ENCODE peak calls at places on chromosomes 7 and 10, in five cellular contexts. Q is body of pancreas, V is esophagus squamous epithelium, X is cardiac muscle cell, H is sigmoid colon. O is an unnamed sample.

GRCh38 chr7:81293806-81294205 is 375.0 kb upstream of the SEMA3C start:
- DNase-seq in X (no peak), H (no peak), V (no peak), Q (no peak), O (no peak)

GRCh38 chr7:149306854-149307253 is 44.9 kb downstream of the ZNF783 start:
- DNase-seq in Q (no peak), V (no peak), X (no peak), H (no peak), O (no peak)

GRCh38 chr7:120979765-120980499 is 8.6 kb upstream of the CPED1 start:
- DNase-seq in H (no peak), V (no peak), Q (no peak), X (no peak), O (no peak)

GRCh38 chr10:66394287-66395063 is 531.4 kb upstream of the LRRTM3 start:
- DNase-seq in Q (no peak), V (no peak), X (no peak), H (no peak), O (no peak)

GRCh38 chr10:36141786-36142560 is 499.9 kb upstream of the FZD8 start:
- DNase-seq in H (no peak), Q (no peak), X (no peak), V (no peak), O (no peak)

GRCh38 chr10:77776487-77776886 is 138.9 kb upstream of the KCNMA1 start:
- DNase-seq in H (no peak), Q (no peak), V (no peak), X (no peak), O (no peak)

GRCh38 chr10:17056781-17057191 is 72.8 kb downstream of the CUBN start:
- DNase-seq in H (no peak), V (no peak), Q (no peak), X (no peak), O (no peak)

GRCh38 chr7:41630741-41631140 is 72.1 kb downstream of the INHBA start:
- DNase-seq in Q (no peak), V (no peak), X (no peak), H (no peak), O (no peak)

GRCh38 chr7:24963218-24963617 is 16.8 kb downstream of the OSBPL3 start:
- DNase-seq in H (peak), V (no peak), Q (no peak), X (no peak), O (no peak)

GRCh38 chr7:41873781-41874180 is 170.9 kb upstream of the INHBA start:
- DNase-seq in Q (no peak), X (no peak), V (no peak), H (no peak), O (no peak)

GRCh38 chr7:15684834-15685233 is 1.6 kb downstream of the MEOX2 start:
- DNase-seq in Q (no peak), V (no peak), X (peak), H (no peak), O (no peak)

GRCh38 chr10:73359492-73359891 is 828 bp upstream of the CFAP70 start:
- DNase-seq in Q (no peak), H (no peak), V (no peak), X (no peak), O (no peak)

GRCh38 chr7:129778770-129779601 is 167.5 kb downstream of the NRF1 start:
- DNase-seq in Q (peak), X (no peak), H (no peak), V (no peak), O (no peak)

GRCh38 chr7:139949629-139950028 is 113.1 kb downstream of the PARP12 start:
- DNase-seq in Q (no peak), X (no peak), V (no peak), H (no peak), O (no peak)

GRCh38 chr10:72044417-72045041 is 43.8 kb downstream of the SPOCK2 start:
- DNase-seq in V (no peak), H (peak), X (no peak), Q (peak), O (no peak)

DNA sequence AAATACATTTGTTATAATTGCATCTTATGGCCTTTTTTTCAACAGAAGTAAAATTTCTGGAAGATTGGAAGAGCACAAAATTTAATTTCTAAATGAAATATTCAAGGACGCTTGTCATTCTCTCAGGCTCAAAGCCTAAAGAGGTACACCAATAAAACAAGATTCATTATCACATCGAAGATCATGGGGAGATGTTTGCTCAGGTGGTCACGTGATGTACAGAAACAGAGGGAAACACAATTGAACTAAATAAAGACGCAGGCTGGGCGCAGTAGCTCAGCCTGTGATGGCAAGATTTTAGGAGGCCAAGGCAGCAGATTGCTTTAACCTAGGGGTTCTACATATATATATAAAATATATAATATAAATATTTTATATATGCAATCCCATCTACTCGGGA is 37.3 kb upstream of the TMEM254 start:
- DNase-seq in V (no peak), X (no peak), Q (no peak), H (no peak), O (no peak)
- H3K27ac ChIP-seq in V (no peak), X (no peak), Q (no peak), H (no peak), O (no peak)

GRCh38 chr7:71828361-71828760 is 583.8 kb downstream of the CALN1 start:
- DNase-seq in H (no peak), X (no peak), V (no peak), Q (no peak), O (no peak)
- TF ChIP-seq CTCF in H (no peak), X (no peak), V (no peak), Q (no peak), O (no peak)

GRCh38 chr10:3659518-3659917 is 125.5 kb downstream of the KLF6 start:
- DNase-seq in Q (no peak), V (no peak), H (no peak), X (no peak), O (no peak)
- H3K27ac ChIP-seq in Q (no peak), V (no peak), H (no peak), X (no peak), O (no peak)

GRCh38 chr10:117461766-117462423 is 80.7 kb upstream of the EMX2 start:
- DNase-seq in X (no peak), V (no peak), H (peak), Q (no peak), O (no peak)

GRCh38 chr10:117462816-117463544 is 79.6 kb upstream of the EMX2 start:
- DNase-seq in V (no peak), H (no peak), Q (no peak), X (no peak), O (no peak)

GRCh38 chr10:117460846-117461765 is 81.4 kb upstream of the EMX2 start:
- DNase-seq in H (peak), X (no peak), Q (no peak), V (no peak), O (no peak)

GRCh38 chr10:117463545-117463920 is 79.0 kb upstream of the EMX2 start:
- DNase-seq in V (no peak), Q (no peak), X (no peak), H (no peak), O (no peak)

DNA sequence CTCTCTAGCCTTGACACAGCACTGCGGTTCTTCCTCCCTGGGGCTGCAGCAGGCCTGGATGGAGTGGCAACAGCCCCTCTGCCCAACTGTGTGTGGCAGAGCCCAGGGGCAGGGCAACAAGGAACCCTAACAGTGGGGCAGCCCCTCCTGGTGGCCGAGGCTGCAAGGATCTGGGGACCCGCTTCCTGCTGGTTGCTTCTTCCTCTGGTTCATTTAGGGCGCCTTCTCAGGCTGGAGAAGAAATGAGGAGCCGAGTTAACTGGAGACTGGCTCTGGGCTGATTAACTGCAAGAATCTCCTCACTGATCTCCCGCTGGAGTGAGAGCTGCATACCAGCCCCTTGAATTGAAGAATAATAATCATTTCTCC is 80.1 kb upstream of the EMX2 start:
- DNase-seq in H (no peak), V (no peak), X (peak), Q (no peak), O (no peak)
- TF ChIP-seq CTCF in H (no peak), V (no peak), X (peak), Q (no peak), O (no peak)

DNA sequence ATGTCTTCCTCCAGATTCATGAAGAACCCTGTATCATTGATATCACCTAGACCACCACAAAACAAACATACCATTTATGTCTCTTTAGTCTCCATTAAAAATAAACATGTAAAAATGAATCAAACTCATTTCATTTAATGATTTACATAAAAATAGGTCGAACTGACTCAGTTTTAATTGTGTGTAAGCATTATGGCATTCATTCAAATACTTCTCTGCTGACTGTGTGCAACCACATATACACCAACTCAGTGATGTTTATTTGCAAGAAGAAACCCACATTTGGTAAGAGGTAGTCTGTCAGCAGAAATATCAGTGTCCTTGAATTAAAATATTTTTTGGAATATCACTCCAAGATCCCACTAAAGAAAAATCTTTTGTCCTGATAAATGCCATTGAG is 30.5 kb downstream of the ABCB1 start:
- DNase-seq in H (no peak), X (no peak), V (no peak), Q (no peak), O (no peak)
- H3K27ac ChIP-seq in H (no peak), X (no peak), V (no peak), Q (no peak), O (no peak)

DNA sequence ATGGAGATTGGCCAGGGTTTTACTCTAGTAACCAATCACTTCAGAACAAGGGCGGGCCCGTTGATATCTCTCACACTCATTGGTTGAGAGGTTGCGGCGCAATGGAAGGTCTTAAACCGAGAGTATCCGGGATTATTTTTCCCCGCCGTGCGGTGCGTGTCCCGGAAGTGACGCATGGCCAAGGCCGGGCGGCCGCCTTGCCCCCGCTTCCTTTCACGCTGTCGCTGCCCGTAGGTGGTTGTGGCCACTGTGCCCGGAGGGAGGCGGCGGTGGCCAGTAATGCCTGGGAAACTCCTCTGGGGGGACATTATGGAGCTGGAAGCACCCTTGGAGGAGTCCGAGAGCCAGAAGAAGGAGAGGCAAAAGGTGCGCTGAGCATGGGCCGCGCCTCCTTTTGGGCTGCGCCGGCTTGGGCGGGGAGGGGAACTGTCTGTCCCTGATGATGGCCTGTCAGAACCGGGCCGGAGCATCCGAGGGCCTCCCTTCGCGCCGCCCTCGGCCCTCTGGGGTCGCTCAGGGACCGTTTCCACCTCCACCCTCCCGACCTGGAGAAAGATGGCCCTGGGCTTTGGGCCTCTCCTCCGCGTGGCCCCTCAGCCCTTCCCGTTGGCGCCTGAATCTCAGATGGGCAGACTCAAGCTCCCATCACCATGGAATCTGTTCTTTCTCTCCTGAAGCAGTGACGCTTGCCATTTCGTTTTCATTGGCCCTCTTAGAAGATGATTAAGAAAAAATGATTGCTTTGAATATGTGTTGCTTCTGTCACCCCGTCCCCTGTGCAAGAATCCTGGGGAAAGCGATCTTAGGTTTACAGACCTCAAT is at the start of gene DDX50:
- DNase-seq in X (peak), H (peak), Q (peak), V (peak), O (peak)
- TF ChIP-seq CTCF in X (no peak), H (no peak), Q (no peak), V (no peak), O (no peak)

DNA sequence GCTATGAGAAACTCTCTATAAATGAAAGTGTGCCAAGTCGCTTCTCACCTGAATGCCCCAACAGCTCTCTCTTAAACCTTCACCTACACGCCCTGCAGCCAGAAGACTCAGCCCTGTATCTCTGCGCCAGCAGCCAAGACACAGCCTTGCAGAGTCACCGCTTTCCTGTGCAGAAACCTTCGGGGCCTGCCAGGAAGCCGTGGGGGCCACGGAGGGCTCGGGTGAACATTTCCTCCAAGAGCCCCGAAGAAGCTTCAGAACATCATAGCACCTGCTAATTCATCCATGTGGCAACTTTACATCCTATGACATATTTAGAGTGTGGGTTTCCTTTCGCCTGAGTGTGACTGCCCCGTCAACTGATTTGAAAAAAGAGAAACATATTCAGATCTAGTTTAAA is 55.7 kb upstream of the PRSS58 start:
- DNase-seq in H (no peak), V (no peak), X (no peak), Q (no peak), O (no peak)
- H3K27ac ChIP-seq in H (no peak), V (no peak), X (no peak), Q (no peak), O (no peak)